ENCODE peak calls at places on chromosomes 2 and 18, in six cellular contexts. C is GM12891, U is K562, B is H1, F is HepG2, W is GM12878. J is an unnamed sample.

GRCh38 chr18:48213791-48214190 is 195.4 kb downstream of the ZBTB7C start:
- DNase-seq in U (no peak), B (no peak), F (no peak), C (no peak), W (no peak), J (no peak)

GRCh38 chr2:8142456-8142855 is 539.4 kb upstream of the ID2 start:
- DNase-seq in W (no peak), U (no peak), B (no peak), C (no peak), F (no peak), J (no peak)

GRCh38 chr18:59660976-59661743 is 36.1 kb downstream of the CCBE1 start:
- DNase-seq in C (no peak), B (no peak), U (no peak), W (no peak), F (no peak), J (no peak)

GRCh38 chr2:130847776-130848517 is 11.2 kb downstream of the ARHGEF4 start:
- DNase-seq in F (no peak), B (no peak), C (no peak), W (no peak), U (no peak), J (no peak)

GRCh38 chr2:184336688-184337087 is 261.6 kb upstream of the ZNF804A start:
- DNase-seq in B (no peak), U (no peak), W (no peak), F (no peak), C (no peak), J (no peak)

GRCh38 chr18:42937434-42937833 is 178.1 kb downstream of the RIT2 start:
- DNase-seq in C (no peak), F (no peak), U (no peak), W (no peak), B (no peak), J (no peak)

GRCh38 chr2:27003003-27003402 is 29.8 kb upstream of the TMEM214 start:
- DNase-seq in C (no peak), F (no peak), W (no peak), U (no peak), B (no peak), J (no peak)

GRCh38 chr2:8457092-8457481 is 224.8 kb upstream of the ID2 start:
- DNase-seq in U (peak; percentile 47), C (no peak), W (no peak), B (no peak), F (no peak), J (peak; percentile 29)

GRCh38 chr2:19109521-19109920 is 248.9 kb downstream of the OSR1 start:
- DNase-seq in B (no peak), F (no peak), C (no peak), W (no peak), U (no peak), J (no peak)

GRCh38 chr2:37080231-37080630 is 3.9 kb downstream of the HEATR5B start:
- DNase-seq in B (no peak), C (no peak), W (no peak), F (no peak), U (no peak), J (no peak)

GRCh38 chr2:156702520-156702919 is 266.3 kb downstream of the GPD2 start:
- DNase-seq in F (no peak), W (no peak), B (no peak), C (no peak), U (no peak), J (no peak)

GRCh38 chr18:53534695-53535094 is 689.8 kb downstream of the MBD2 start:
- DNase-seq in B (no peak), U (no peak), W (no peak), F (no peak), C (no peak), J (no peak)

GRCh38 chr2:5981241-5982055 is 289.3 kb downstream of the SOX11 start:
- DNase-seq in B (peak; percentile 57), F (no peak), U (no peak), C (peak; percentile 23), W (no peak), J (no peak)

GRCh38 chr2:135948642-135949355 is 36.6 kb downstream of the DARS1 start:
- DNase-seq in U (peak; percentile 18), C (no peak), B (no peak), W (no peak), F (no peak), J (no peak)

GRCh38 chr2:188607501-188607900 is 315.8 kb downstream of the GULP1 start:
- DNase-seq in U (no peak), F (no peak), C (no peak), B (no peak), W (no peak), J (no peak)
- TF ChIP-seq TAF1 in U (no peak), F (no peak), C (no peak), B (no peak), W (no peak), J (no peak)

DNA sequence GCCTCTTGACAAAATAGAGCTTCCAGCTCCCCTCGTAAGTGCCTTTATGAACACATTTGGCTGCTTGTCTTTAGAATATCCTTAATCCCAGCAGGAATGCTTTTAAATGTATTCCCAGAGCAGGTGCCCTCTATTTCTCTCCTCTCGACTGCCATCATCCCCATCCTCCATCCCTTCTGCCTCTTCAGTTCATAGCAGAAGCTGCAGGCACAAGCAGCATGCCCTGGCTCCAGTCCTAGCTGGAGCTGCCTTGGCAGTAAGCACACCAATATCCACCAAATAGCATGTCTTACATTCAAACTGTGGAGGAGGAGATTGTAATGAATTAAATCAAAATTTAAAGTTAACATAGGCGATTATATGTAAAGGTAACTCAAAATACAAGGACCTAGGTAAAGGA is 891.3 kb upstream of the SLC39A10 start:
- DNase-seq in B (no peak), U (no peak), F (no peak), C (no peak), W (no peak), J (no peak)
- TF ChIP-seq POLR2A in B (no peak), U (no peak), F (no peak), C (no peak), W (no peak), J (no peak)

DNA sequence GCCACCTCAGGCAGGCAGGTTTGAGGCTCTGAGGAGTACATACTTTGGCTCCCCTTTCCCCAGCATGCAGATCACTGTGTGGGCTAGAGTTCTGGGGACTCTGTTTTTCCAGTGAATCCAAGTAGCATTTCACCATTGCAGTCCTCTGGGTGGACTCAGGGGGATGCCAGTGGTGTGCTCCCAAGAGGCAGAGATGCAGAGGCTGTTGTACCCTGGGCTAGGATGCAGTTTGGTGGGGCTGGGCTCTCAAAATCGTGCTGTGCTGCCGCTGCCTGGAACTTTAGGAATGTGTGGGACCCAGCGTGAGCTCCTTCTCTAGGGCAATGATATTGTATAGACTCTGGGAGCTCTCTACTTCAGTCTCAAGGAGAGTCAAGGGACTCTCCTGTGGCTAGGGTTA is 104.9 kb downstream of the MYO3B start:
- DNase-seq in C (no peak), W (no peak), B (peak; percentile 49), F (no peak), U (no peak), J (no peak)
- TF ChIP-seq POLR2AphosphoS5 in C (no peak), W (no peak), B (no peak), F (no peak), U (no peak), J (no peak)

GRCh38 chr2:233480490-233481202 is 85.9 kb downstream of the USP40 start:
- DNase-seq in U (no peak), W (no peak), B (no peak), F (peak; percentile 18), C (no peak), J (no peak)

GRCh38 chr2:233476083-233476410 is 90.5 kb downstream of the USP40 start:
- DNase-seq in C (no peak), F (no peak), B (no peak), U (no peak), W (no peak), J (no peak)

GRCh38 chr2:233476651-233477547 is 89.7 kb downstream of the USP40 start:
- DNase-seq in U (no peak), F (no peak), B (no peak), C (no peak), W (no peak), J (no peak)

GRCh38 chr2:233479616-233480489 is 86.7 kb downstream of the USP40 start:
- DNase-seq in C (no peak), U (no peak), W (no peak), B (no peak), F (no peak), J (no peak)

DNA sequence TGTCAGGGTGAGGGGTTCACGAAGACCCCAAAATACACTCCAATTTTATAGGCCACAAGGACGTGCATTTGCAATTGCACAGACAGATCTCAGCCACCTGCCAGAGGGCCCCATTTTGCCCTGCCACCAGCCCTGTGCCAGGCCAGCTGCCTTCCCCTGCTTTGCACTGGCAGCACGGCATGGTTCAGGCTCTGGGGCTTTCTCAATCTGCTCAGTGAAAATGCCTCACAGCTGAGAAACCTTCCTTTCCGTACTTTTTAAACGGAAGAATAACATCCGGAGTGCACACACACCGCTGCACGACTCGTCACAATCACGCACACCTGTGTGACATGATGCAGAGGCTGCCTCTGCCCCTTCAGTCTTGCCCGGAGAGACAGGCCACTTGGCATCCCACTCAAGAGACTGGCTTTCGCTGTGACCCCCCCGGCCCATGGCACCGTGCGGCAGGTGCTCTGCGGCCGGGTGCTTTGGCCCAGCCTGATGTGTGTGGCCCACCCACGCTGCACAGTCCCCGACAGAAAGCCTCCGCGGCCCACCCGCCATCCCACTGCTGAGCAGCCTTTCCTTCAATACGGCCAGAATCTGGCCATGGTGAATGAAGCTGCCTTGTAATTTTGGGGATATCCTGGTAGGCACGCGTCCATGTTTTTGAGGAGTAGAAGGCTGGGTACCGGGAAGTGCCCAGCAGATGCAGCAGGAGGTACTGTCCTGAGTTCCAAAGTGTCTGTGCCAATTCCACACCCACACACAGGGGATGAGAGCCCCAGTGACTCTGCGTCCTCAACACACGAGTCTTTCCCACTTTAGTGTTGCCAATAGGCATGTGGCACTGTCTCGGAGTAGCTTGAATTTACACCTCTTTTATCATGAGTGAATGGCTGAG is 88.8 kb downstream of the USP40 start:
- DNase-seq in W (no peak), C (no peak), F (no peak), B (no peak), U (no peak), J (no peak)
- TF ChIP-seq TAF1 in W (no peak), C (no peak), F (no peak), B (no peak), U (no peak), J (no peak)

DNA sequence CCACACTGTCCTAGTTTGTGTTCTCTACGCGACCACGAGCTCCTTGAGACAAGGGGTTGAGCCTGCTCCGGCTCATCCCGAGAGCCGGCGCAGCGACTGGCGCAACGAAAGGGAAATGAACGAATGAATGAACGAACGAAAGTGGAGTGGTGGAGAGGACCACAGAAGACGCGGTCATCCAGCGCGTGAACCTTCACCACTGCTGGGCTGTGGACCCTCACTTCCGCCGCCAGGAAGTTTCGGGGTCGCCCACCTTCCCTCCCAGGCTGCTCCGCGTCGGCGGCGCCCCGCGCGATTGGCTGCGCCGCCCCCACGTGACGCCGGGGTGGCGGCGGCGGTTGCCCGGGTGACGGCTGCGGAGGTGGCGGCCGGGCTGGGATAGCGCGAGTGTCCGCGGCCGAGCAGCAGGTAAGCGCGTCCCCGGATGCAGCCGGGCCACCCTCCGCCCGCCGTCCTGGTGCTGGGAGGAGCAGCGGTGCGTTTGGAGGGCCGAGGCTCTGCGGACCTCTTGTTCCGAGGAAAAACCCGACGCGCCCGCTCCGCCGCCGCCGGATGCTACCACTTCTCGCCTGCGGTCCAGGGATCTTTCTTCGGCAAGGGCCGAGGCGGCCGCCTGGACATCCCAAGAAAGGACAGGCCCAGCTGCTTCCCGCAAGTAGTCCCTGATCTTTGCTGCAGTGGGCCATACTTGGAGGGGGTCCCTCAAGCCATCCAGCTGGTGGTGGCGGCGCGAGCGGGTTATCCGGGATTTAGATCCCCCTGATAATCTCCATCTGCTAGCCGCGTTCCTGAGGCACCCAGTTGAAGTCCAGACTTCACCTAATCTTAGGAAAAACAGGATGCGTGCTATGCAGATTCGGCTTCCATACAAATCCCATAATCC is at the start of gene ARMC9:
- DNase-seq in B (peak; percentile 91), F (peak; percentile 67), U (peak; percentile 96), W (peak; percentile 38), C (peak; percentile 94), J (peak; percentile 92)
- TF ChIP-seq POLR2A in B (no peak), F (peak; percentile 48), U (peak; percentile 67), W (peak; percentile 92), C (peak; percentile 90), J (peak; percentile 87)

GRCh38 chr2:215711484-215712034 is 275.7 kb upstream of the FN1 start:
- DNase-seq in B (no peak), C (no peak), U (no peak), F (peak; percentile 72), W (no peak), J (no peak)
- TF ChIP-seq POLR2AphosphoS5 in B (no peak), C (no peak), U (no peak), F (no peak), W (no peak), J (no peak)

J was measured in GM12892.